ENCODE peak calls at places on chromosome 12, in nine cellular contexts. One of them, this sample, is unnamed.

GRCh38 chr12:17976202-17976601 is 113.8 kb downstream of the RERGL start:
- DNase-seq in thoracic aorta: no peak
- DNase-seq in left lung: no peak
- DNase-seq in A549: peak
- DNase-seq in lower lobe of right lung: no peak
- DNase-seq in CD8-positive, alpha-beta T cell: no peak
- DNase-seq in Calu3: peak
- DNase-seq in tibial artery: no peak
- DNase-seq in adrenal gland: no peak
- DNase-seq in this sample: no peak

GRCh38 chr12:57518176-57518919 is 2.0 kb downstream of the DDIT3 start:
- DNase-seq in thoracic aorta: no peak
- DNase-seq in left lung: no peak
- DNase-seq in A549: no peak
- DNase-seq in lower lobe of right lung: no peak
- DNase-seq in CD8-positive, alpha-beta T cell: no peak
- DNase-seq in Calu3: no peak
- DNase-seq in tibial artery: no peak
- DNase-seq in adrenal gland: no peak
- DNase-seq in this sample: no peak

GRCh38 chr12:53481957-53482586 is 17.2 kb downstream of the MAP3K12 start:
- DNase-seq in thoracic aorta: no peak
- DNase-seq in left lung: no peak
- DNase-seq in A549: peak
- DNase-seq in lower lobe of right lung: no peak
- DNase-seq in CD8-positive, alpha-beta T cell: no peak
- DNase-seq in Calu3: no peak
- DNase-seq in tibial artery: no peak
- DNase-seq in adrenal gland: no peak
- DNase-seq in this sample: no peak

GRCh38 chr12:76123301-76124212 is 39.1 kb upstream of the NAP1L1 start:
- DNase-seq in thoracic aorta: no peak
- DNase-seq in left lung: no peak
- DNase-seq in A549: no peak
- DNase-seq in lower lobe of right lung: no peak
- DNase-seq in CD8-positive, alpha-beta T cell: no peak
- DNase-seq in Calu3: no peak
- DNase-seq in tibial artery: no peak
- DNase-seq in adrenal gland: no peak
- DNase-seq in this sample: peak

GRCh38 chr12:57890191-57891120 is 43.9 kb upstream of the CTDSP2 start:
- DNase-seq in thoracic aorta: no peak
- DNase-seq in left lung: no peak
- DNase-seq in A549: peak
- DNase-seq in lower lobe of right lung: no peak
- DNase-seq in CD8-positive, alpha-beta T cell: no peak
- DNase-seq in Calu3: no peak
- DNase-seq in tibial artery: no peak
- DNase-seq in adrenal gland: no peak
- DNase-seq in this sample: no peak

GRCh38 chr12:111570090-111570961 is 28.8 kb downstream of the ATXN2 start:
- DNase-seq in thoracic aorta: no peak
- DNase-seq in left lung: no peak
- DNase-seq in A549: peak
- DNase-seq in lower lobe of right lung: no peak
- DNase-seq in CD8-positive, alpha-beta T cell: no peak
- DNase-seq in Calu3: peak
- DNase-seq in tibial artery: no peak
- DNase-seq in adrenal gland: no peak
- DNase-seq in this sample: peak

GRCh38 chr12:6960291-6961277 is 9.4 kb downstream of the PTPN6 start:
- DNase-seq in thoracic aorta: no peak
- DNase-seq in left lung: no peak
- DNase-seq in A549: peak
- DNase-seq in lower lobe of right lung: no peak
- DNase-seq in CD8-positive, alpha-beta T cell: no peak
- DNase-seq in Calu3: no peak
- DNase-seq in tibial artery: peak
- DNase-seq in adrenal gland: peak
- DNase-seq in this sample: peak

GRCh38 chr12:44589697-44590096 is 286.4 kb downstream of the NELL2 start:
- DNase-seq in thoracic aorta: no peak
- DNase-seq in left lung: no peak
- DNase-seq in A549: no peak
- DNase-seq in lower lobe of right lung: no peak
- DNase-seq in CD8-positive, alpha-beta T cell: no peak
- DNase-seq in Calu3: no peak
- DNase-seq in tibial artery: no peak
- DNase-seq in adrenal gland: no peak
- DNase-seq in this sample: no peak

GRCh38 chr12:28104338-28104737 is 85.9 kb upstream of the CCDC91 start:
- DNase-seq in thoracic aorta: no peak
- DNase-seq in left lung: no peak
- DNase-seq in A549: no peak
- DNase-seq in lower lobe of right lung: no peak
- DNase-seq in CD8-positive, alpha-beta T cell: no peak
- DNase-seq in Calu3: no peak
- DNase-seq in tibial artery: no peak
- DNase-seq in adrenal gland: no peak
- DNase-seq in this sample: no peak

GRCh38 chr12:59382678-59383425 is 213.0 kb upstream of the SLC16A7 start:
- DNase-seq in thoracic aorta: no peak
- DNase-seq in left lung: no peak
- DNase-seq in A549: no peak
- DNase-seq in lower lobe of right lung: no peak
- DNase-seq in CD8-positive, alpha-beta T cell: no peak
- DNase-seq in Calu3: no peak
- DNase-seq in tibial artery: no peak
- DNase-seq in adrenal gland: no peak
- DNase-seq in this sample: no peak

GRCh38 chr12:33605776-33606175 is 166.2 kb upstream of the SYT10 start:
- DNase-seq in thoracic aorta: no peak
- DNase-seq in left lung: no peak
- DNase-seq in A549: peak
- DNase-seq in lower lobe of right lung: no peak
- DNase-seq in CD8-positive, alpha-beta T cell: no peak
- DNase-seq in Calu3: peak
- DNase-seq in tibial artery: no peak
- DNase-seq in adrenal gland: no peak
- DNase-seq in this sample: no peak

GRCh38 chr12:108119126-108119973 is 9.7 kb upstream of the WSCD2 start:
- DNase-seq in thoracic aorta: no peak
- DNase-seq in left lung: no peak
- DNase-seq in A549: no peak
- DNase-seq in lower lobe of right lung: no peak
- DNase-seq in CD8-positive, alpha-beta T cell: no peak
- DNase-seq in Calu3: no peak
- DNase-seq in tibial artery: no peak
- DNase-seq in adrenal gland: no peak
- DNase-seq in this sample: no peak

GRCh38 chr12:52145941-52146821 is 45.6 kb downstream of the KRT80 start:
- DNase-seq in thoracic aorta: no peak
- DNase-seq in left lung: peak
- DNase-seq in A549: peak
- DNase-seq in lower lobe of right lung: no peak
- DNase-seq in CD8-positive, alpha-beta T cell: no peak
- DNase-seq in Calu3: no peak
- DNase-seq in tibial artery: no peak
- DNase-seq in adrenal gland: no peak
- DNase-seq in this sample: no peak

GRCh38 chr12:78703820-78704525 is 160.6 kb upstream of the SYT1 start:
- DNase-seq in thoracic aorta: no peak
- DNase-seq in left lung: no peak
- DNase-seq in A549: peak
- DNase-seq in lower lobe of right lung: no peak
- DNase-seq in CD8-positive, alpha-beta T cell: no peak
- DNase-seq in Calu3: no peak
- DNase-seq in tibial artery: no peak
- DNase-seq in adrenal gland: no peak
- DNase-seq in this sample: peak

GRCh38 chr12:18723752-18724151 is 14.1 kb downstream of the PLCZ1 start:
- DNase-seq in thoracic aorta: no peak
- DNase-seq in left lung: no peak
- DNase-seq in A549: peak
- DNase-seq in lower lobe of right lung: no peak
- DNase-seq in CD8-positive, alpha-beta T cell: no peak
- DNase-seq in Calu3: peak
- DNase-seq in tibial artery: no peak
- DNase-seq in adrenal gland: no peak
- DNase-seq in this sample: peak

DNA sequence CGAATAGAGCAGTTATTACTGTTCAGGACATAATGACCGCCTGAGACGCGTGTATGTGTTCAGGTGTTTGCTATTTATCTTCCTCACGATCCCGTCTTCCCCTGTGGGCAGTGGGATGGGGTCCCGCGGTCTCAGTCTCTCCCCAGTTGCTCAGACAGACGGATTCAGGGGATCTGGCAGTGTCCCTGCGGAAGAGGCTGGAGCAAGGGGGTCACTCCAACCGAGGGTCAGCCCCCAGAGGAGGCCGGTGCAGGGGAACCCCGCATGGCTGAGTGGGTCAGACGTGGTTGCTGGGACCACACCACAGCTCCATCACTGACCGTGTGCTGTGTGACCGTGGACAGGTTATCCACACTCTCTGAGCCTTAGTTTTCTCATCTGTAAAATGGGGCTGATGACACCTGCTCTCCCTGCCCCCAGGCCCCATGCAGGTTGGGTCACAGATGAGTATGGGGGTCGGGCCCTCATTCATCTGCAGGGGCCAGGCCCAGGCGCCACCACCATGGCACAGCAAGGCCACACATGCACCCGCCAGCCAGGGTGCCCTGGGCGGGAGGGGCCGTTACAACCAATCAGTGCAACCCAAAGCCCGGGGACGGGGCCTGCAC is 5.2 kb downstream of the MMP17 start:
- DNase-seq in thoracic aorta: no peak
- DNase-seq in left lung: no peak
- DNase-seq in A549: no peak
- DNase-seq in lower lobe of right lung: no peak
- DNase-seq in CD8-positive, alpha-beta T cell: no peak
- DNase-seq in Calu3: no peak
- DNase-seq in tibial artery: peak
- DNase-seq in adrenal gland: no peak
- DNase-seq in this sample: no peak
- TF ChIP-seq CTCF in thoracic aorta: no peak
- TF ChIP-seq CTCF in left lung: no peak
- TF ChIP-seq CTCF in A549: no peak
- TF ChIP-seq CTCF in lower lobe of right lung: no peak
- TF ChIP-seq CTCF in CD8-positive, alpha-beta T cell: no peak
- TF ChIP-seq CTCF in Calu3: no peak
- TF ChIP-seq CTCF in tibial artery: no peak
- TF ChIP-seq CTCF in adrenal gland: no peak
- TF ChIP-seq CTCF in this sample: no peak

DNA sequence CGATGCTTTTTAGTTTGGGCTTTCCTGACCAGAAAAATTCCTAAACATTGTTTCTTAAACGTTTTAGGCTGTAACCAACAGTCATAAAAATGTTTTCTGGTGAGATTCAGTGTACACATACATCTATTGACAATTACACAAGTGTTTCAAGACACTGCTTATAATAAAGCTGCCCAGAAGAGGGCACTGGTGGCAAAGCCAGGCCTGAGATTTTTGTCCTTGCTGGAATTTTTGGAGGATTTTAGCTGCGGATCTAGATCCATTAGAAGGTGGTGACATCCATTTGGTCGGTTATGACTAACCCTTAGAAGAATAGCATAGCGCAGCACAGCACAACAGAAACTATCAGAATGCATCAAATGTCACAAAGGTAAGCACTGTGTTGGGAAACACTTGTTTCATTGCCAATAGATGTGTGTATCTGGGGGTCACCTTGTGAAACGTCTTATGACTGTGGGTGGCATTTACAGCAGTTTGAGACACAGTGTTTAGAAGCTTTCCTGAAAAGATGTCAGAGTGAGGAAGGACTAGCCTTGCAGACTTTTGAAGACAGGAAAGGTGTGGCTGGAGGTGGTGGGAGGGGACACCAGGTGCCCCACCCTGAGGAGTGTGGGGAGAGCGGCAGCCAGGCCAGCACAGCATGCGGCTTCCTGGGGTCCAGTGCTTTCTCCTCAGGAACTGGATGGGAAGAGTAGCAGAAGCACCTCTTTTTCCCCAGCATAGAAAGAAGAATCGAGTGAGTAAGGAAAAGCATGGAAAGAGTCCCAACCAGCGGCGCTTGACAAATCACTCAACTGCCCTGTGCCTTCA is 54.7 kb upstream of the FKBP4 start:
- DNase-seq in thoracic aorta: no peak
- DNase-seq in left lung: no peak
- DNase-seq in A549: peak
- DNase-seq in lower lobe of right lung: no peak
- DNase-seq in CD8-positive, alpha-beta T cell: no peak
- DNase-seq in Calu3: peak
- DNase-seq in tibial artery: no peak
- DNase-seq in adrenal gland: no peak
- DNase-seq in this sample: peak
- TF ChIP-seq CTCF in thoracic aorta: peak
- TF ChIP-seq CTCF in left lung: peak
- TF ChIP-seq CTCF in A549: peak
- TF ChIP-seq CTCF in lower lobe of right lung: peak
- TF ChIP-seq CTCF in CD8-positive, alpha-beta T cell: no peak
- TF ChIP-seq CTCF in Calu3: peak
- TF ChIP-seq CTCF in tibial artery: peak
- TF ChIP-seq CTCF in adrenal gland: peak
- TF ChIP-seq CTCF in this sample: peak

DNA sequence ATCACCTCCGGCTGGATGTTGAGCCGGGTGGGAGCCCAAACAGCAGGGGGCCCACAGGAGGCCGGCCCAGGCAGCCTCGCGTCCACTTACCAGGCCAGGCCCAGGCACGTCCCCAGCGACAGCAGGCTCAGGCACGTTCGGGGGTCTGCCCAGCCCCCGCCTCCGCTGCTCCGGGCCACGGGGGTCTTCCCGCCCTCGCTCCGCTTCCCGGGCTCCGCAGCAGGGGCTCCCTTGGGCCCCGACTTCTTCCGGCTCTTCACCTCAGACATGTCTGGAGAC is 216 bp downstream of the IKBIP start:
- DNase-seq in thoracic aorta: no peak
- DNase-seq in left lung: no peak
- DNase-seq in A549: peak
- DNase-seq in lower lobe of right lung: no peak
- DNase-seq in CD8-positive, alpha-beta T cell: no peak
- DNase-seq in Calu3: no peak
- DNase-seq in tibial artery: no peak
- DNase-seq in adrenal gland: peak
- DNase-seq in this sample: peak
- TF ChIP-seq CTCF in thoracic aorta: no peak
- TF ChIP-seq CTCF in left lung: no peak
- TF ChIP-seq CTCF in A549: no peak
- TF ChIP-seq CTCF in lower lobe of right lung: no peak
- TF ChIP-seq CTCF in CD8-positive, alpha-beta T cell: no peak
- TF ChIP-seq CTCF in Calu3: no peak
- TF ChIP-seq CTCF in tibial artery: no peak
- TF ChIP-seq CTCF in adrenal gland: no peak
- TF ChIP-seq CTCF in this sample: peak

DNA sequence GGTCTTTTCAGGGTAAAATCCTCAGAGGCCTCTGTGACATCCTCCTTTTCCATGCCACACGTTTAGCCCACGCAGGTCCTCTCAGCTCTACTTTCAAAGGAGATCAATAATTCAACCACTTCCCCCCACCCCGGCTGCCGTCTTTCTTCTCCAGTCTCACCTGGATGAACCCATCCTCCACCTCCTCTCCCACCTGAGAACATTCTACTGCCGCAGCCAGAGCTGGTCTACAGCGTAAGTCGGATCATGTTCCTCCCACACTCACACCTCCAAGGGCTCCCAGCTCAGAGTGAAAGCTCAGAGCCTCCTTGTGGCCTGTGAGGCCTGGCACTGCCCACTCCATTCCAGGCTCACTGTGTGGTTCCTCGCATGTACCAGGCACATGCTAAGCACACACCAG is 246.6 kb downstream of the CHST11 start:
- DNase-seq in thoracic aorta: no peak
- DNase-seq in left lung: no peak
- DNase-seq in A549: no peak
- DNase-seq in lower lobe of right lung: no peak
- DNase-seq in CD8-positive, alpha-beta T cell: no peak
- DNase-seq in Calu3: no peak
- DNase-seq in tibial artery: no peak
- DNase-seq in adrenal gland: no peak
- DNase-seq in this sample: no peak
- TF ChIP-seq CTCF in thoracic aorta: no peak
- TF ChIP-seq CTCF in left lung: no peak
- TF ChIP-seq CTCF in A549: no peak
- TF ChIP-seq CTCF in lower lobe of right lung: no peak
- TF ChIP-seq CTCF in CD8-positive, alpha-beta T cell: no peak
- TF ChIP-seq CTCF in Calu3: no peak
- TF ChIP-seq CTCF in tibial artery: no peak
- TF ChIP-seq CTCF in adrenal gland: no peak
- TF ChIP-seq CTCF in this sample: no peak